ENCODE peak calls at places on chromosomes 1 and 21, in seven cellular contexts. One of them, this sample, is unnamed.

GRCh38 chr1:47772960-47773682 is 224.1 kb downstream of the TRABD2B start:
- DNase-seq in cardiac fibroblast: no peak
- DNase-seq in NCI-H1436: no peak
- DNase-seq in mucosa of descending colon: no peak
- DNase-seq in trophoblast cell: no peak
- DNase-seq in activated naive CD4-positive, alpha-beta T cell treated with anti-CD3 and anti-CD28 coated beads, Interleukin-2, amount 50 U/mL, for 16 hours: no peak
- DNase-seq in upper lobe of right lung: no peak
- DNase-seq in this sample: no peak

GRCh38 chr1:41855713-41856112 is 63.0 kb downstream of the HIVEP3 start:
- DNase-seq in cardiac fibroblast: no peak
- DNase-seq in NCI-H1436: no peak
- DNase-seq in mucosa of descending colon: no peak
- DNase-seq in trophoblast cell: peak
- DNase-seq in activated naive CD4-positive, alpha-beta T cell treated with anti-CD3 and anti-CD28 coated beads, Interleukin-2, amount 50 U/mL, for 16 hours: no peak
- DNase-seq in upper lobe of right lung: no peak
- DNase-seq in this sample: peak

GRCh38 chr1:39509360-39510009 is 18.0 kb downstream of the BMP8A start:
- DNase-seq in cardiac fibroblast: peak
- DNase-seq in NCI-H1436: no peak
- DNase-seq in mucosa of descending colon: peak
- DNase-seq in trophoblast cell: no peak
- DNase-seq in activated naive CD4-positive, alpha-beta T cell treated with anti-CD3 and anti-CD28 coated beads, Interleukin-2, amount 50 U/mL, for 16 hours: no peak
- DNase-seq in upper lobe of right lung: no peak
- DNase-seq in this sample: no peak

GRCh38 chr1:210185063-210185462 is 47.5 kb upstream of the SERTAD4 start:
- DNase-seq in cardiac fibroblast: no peak
- DNase-seq in NCI-H1436: no peak
- DNase-seq in mucosa of descending colon: no peak
- DNase-seq in trophoblast cell: peak
- DNase-seq in activated naive CD4-positive, alpha-beta T cell treated with anti-CD3 and anti-CD28 coated beads, Interleukin-2, amount 50 U/mL, for 16 hours: no peak
- DNase-seq in upper lobe of right lung: no peak
- DNase-seq in this sample: no peak

GRCh38 chr21:37799193-37800121 is 116.8 kb downstream of the KCNJ6 start:
- DNase-seq in cardiac fibroblast: peak
- DNase-seq in NCI-H1436: no peak
- DNase-seq in mucosa of descending colon: no peak
- DNase-seq in trophoblast cell: no peak
- DNase-seq in activated naive CD4-positive, alpha-beta T cell treated with anti-CD3 and anti-CD28 coated beads, Interleukin-2, amount 50 U/mL, for 16 hours: no peak
- DNase-seq in upper lobe of right lung: no peak
- DNase-seq in this sample: no peak

GRCh38 chr1:116682641-116683221 is 15.2 kb upstream of the IGSF3 start:
- DNase-seq in cardiac fibroblast: peak
- DNase-seq in NCI-H1436: no peak
- DNase-seq in mucosa of descending colon: no peak
- DNase-seq in trophoblast cell: peak
- DNase-seq in activated naive CD4-positive, alpha-beta T cell treated with anti-CD3 and anti-CD28 coated beads, Interleukin-2, amount 50 U/mL, for 16 hours: no peak
- DNase-seq in upper lobe of right lung: no peak
- DNase-seq in this sample: peak

GRCh38 chr1:162389021-162389818 is 7.7 kb downstream of the C1orf226 start:
- DNase-seq in cardiac fibroblast: no peak
- DNase-seq in NCI-H1436: no peak
- DNase-seq in mucosa of descending colon: peak
- DNase-seq in trophoblast cell: peak
- DNase-seq in activated naive CD4-positive, alpha-beta T cell treated with anti-CD3 and anti-CD28 coated beads, Interleukin-2, amount 50 U/mL, for 16 hours: no peak
- DNase-seq in upper lobe of right lung: no peak
- DNase-seq in this sample: no peak

GRCh38 chr1:187474266-187474665 is 645.5 kb downstream of the PLA2G4A start:
- DNase-seq in cardiac fibroblast: peak
- DNase-seq in NCI-H1436: no peak
- DNase-seq in mucosa of descending colon: no peak
- DNase-seq in trophoblast cell: peak
- DNase-seq in activated naive CD4-positive, alpha-beta T cell treated with anti-CD3 and anti-CD28 coated beads, Interleukin-2, amount 50 U/mL, for 16 hours: no peak
- DNase-seq in upper lobe of right lung: no peak
- DNase-seq in this sample: peak